ENCODE peak calls at places on chromosomes 5 and 9, in four cellular contexts. F, C, Q and W are unnamed samples. For H3K9me3, the result is how much of the 10 kb centered on the place peaks cover.

GRCh38 chr9:90523953-90524352 is 118.7 kb downstream of the DIRAS2 start:
- DNase-seq in C (no peak), Q (no peak), F (no peak), W (no peak)

GRCh38 chr9:106653111-106653697 is 209.8 kb upstream of the ZNF462 start:
- DNase-seq in C (no peak), F (no peak), Q (no peak), W (peak)

GRCh38 chr5:73448072-73448432 is 525 bp downstream of the FOXD1 start:
- DNase-seq in F (peak), C (no peak), Q (peak), W (no peak)

GRCh38 chr5:6491548-6492290 is 43.1 kb downstream of the UBE2QL1 start:
- DNase-seq in Q (no peak), F (no peak), C (no peak), W (no peak)

GRCh38 chr5:172903790-172904189 is 55.4 kb upstream of the RPL26L1 start:
- DNase-seq in F (peak), Q (peak), C (no peak), W (no peak)

GRCh38 chr5:169249001-169249400 is 51.9 kb downstream of the SLIT3 start:
- DNase-seq in Q (no peak), F (no peak), C (no peak), W (no peak)

GRCh38 chr5:16179511-16179935 is at the start of gene MARCHF11:
- DNase-seq in C (peak), F (no peak), Q (peak), W (no peak)

GRCh38 chr5:180601591-180602480 is 10.5 kb upstream of the SCGB3A1 start:
- DNase-seq in C (no peak), F (peak), Q (no peak), W (peak)

GRCh38 chr5:97764700-97765099 is 581.7 kb upstream of the RIOK2 start:
- DNase-seq in F (no peak), Q (no peak), C (no peak), W (no peak)

GRCh38 chr5:10987291-10987806 is 226.3 kb upstream of the DAP start:
- DNase-seq in C (no peak), F (no peak), Q (peak), W (no peak)

GRCh38 chr9:84669293-84670105 is at the start of gene NTRK2:
- DNase-seq in F (no peak), C (peak), Q (peak), W (peak)

GRCh38 chr5:178332096-178332780 is 99.6 kb upstream of the PHYKPL start:
- DNase-seq in C (no peak), F (no peak), Q (no peak), W (no peak)

GRCh38 chr5:118592678-118593328 is 395.5 kb downstream of the DTWD2 start:
- DNase-seq in Q (no peak), C (no peak), F (no peak), W (no peak)

GRCh38 chr5:43854697-43855292 is 251.8 kb downstream of the NNT start:
- DNase-seq in C (no peak), Q (peak), F (no peak), W (no peak)

GRCh38 chr5:169272731-169273401 is 28.1 kb downstream of the SLIT3 start:
- DNase-seq in C (no peak), Q (no peak), F (no peak), W (no peak)

GRCh38 chr5:126975791-126976190 is 54.6 kb downstream of the MARCHF3 start:
- DNase-seq in F (no peak), C (no peak), Q (peak), W (no peak)

GRCh38 chr9:119272500-119273211 is 96.6 kb downstream of the BRINP1 start:
- DNase-seq in Q (no peak), F (no peak), C (no peak), W (no peak)

GRCh38 chr5:143051244-143052058 is 281.3 kb downstream of the ARHGAP26 start:
- DNase-seq in Q (peak), F (no peak), C (no peak), W (no peak)

GRCh38 chr9:81650836-81651545 is 38.4 kb downstream of the TLE1 start:
- DNase-seq in C (no peak), Q (peak), F (no peak), W (no peak)

GRCh38 chr5:100828071-100828689 is 74.9 kb downstream of the ST8SIA4 start:
- DNase-seq in Q (no peak), C (no peak), F (no peak), W (no peak)

GRCh38 chr5:100824635-100825034 is 78.4 kb downstream of the ST8SIA4 start:
- DNase-seq in F (no peak), Q (no peak), C (no peak), W (no peak)

GRCh38 chr5:100828756-100829342 is 74.2 kb downstream of the ST8SIA4 start:
- DNase-seq in F (no peak), C (no peak), Q (no peak), W (no peak)

GRCh38 chr5:100826133-100826532 is 76.9 kb downstream of the ST8SIA4 start:
- DNase-seq in C (no peak), Q (no peak), F (no peak), W (no peak)

DNA sequence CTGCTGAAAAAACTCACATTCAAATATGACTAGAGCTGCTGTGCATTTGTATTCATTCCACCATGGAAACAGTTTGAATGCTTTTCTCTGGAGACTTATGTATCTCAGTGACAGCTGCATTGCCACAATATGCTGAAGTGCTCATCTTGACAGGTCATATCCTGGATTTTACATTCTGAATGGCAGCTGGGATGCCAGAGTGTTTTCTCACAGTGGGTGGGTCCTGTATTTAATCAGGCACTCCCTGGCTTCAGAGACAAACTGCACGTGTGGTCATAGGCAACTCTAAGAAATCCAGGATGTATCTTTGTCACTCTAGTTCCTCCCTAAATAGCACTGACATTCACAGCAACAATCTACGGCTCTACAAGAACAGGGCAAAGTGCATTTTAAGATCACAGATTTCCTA is 75.6 kb downstream of the ST8SIA4 start:
- DNase-seq in C (no peak), F (no peak), Q (peak), W (no peak)
- H3K27ac ChIP-seq in C (peak), F (peak), Q (no peak), W (no peak)

GRCh38 chr9:24487946-24488345 is 57.8 kb downstream of the IZUMO3 start:
- DNase-seq in Q (no peak), C (no peak), F (no peak), W (no peak)

GRCh38 chr9:24487250-24487861 is 58.3 kb downstream of the IZUMO3 start:
- DNase-seq in C (no peak), F (no peak), Q (no peak), W (no peak)
- H3K9me3 ChIP-seq in C (under half), F (under half), Q (under half), W (under half)

GRCh38 chr9:2338770-2339169 is 282.8 kb upstream of the VLDLR start:
- DNase-seq in F (no peak), C (no peak), Q (no peak), W (no peak)

GRCh38 chr9:2337602-2338001 is 284.0 kb upstream of the VLDLR start:
- DNase-seq in Q (no peak), C (no peak), F (no peak), W (no peak)

GRCh38 chr9:2335260-2335659 is 286.3 kb upstream of the VLDLR start:
- DNase-seq in Q (no peak), C (no peak), F (no peak), W (no peak)

GRCh38 chr9:2337131-2337530 is 284.5 kb upstream of the VLDLR start:
- DNase-seq in F (no peak), Q (no peak), C (no peak), W (no peak)

DNA sequence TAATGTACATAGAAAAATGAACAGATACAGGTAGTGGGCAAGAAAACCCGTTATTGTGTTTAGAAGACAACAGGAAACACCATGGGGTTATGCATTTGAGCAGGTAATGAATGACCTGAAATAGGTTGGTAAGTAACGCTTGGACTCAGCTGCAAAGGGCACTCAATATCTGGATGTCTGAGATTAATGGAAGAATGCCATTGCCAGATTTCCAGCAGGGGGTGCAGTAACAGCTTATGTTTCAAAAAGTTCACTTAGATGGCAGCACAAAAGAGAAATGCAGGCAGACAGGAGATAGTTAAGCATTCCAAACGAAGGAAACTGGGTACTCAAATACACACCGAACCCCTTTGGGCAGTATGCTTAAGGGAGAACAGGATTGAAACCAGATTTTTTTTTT is 285.5 kb upstream of the VLDLR start:
- DNase-seq in Q (peak), F (no peak), C (no peak), W (no peak)
- TF ChIP-seq CTCF in Q (peak), F (no peak), C (peak), W (no peak)

GRCh38 chr9:109421034-109421700 is 76.9 kb downstream of the PTPN3 start:
- DNase-seq in Q (no peak), F (no peak), C (peak), W (no peak)

GRCh38 chr9:109417054-109417453 is 81.1 kb downstream of the PTPN3 start:
- DNase-seq in C (no peak), F (no peak), Q (no peak), W (no peak)

GRCh38 chr9:109418827-109419226 is 79.3 kb downstream of the PTPN3 start:
- DNase-seq in C (no peak), F (no peak), Q (no peak), W (no peak)

GRCh38 chr9:109417585-109418544 is 80.2 kb downstream of the PTPN3 start:
- DNase-seq in Q (no peak), C (no peak), F (no peak), W (no peak)

DNA sequence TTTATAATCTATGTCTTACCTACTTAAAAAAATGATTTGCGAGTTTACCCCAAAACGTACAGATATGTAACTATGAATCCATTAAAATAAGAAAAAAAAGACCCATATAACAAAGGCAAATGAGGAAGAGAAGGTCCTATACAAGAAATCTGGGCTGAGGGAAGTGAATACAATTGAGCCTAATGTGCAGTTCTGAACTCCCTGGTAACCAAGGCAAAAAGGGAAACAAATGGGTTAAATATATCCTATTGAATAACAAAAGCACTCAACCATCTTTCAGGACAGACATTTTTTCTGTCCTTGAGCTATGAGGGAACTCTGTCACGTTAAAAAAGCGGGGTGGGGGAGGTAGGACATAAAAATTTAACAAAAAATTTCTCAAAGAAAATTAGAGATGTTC is 78.6 kb downstream of the PTPN3 start:
- DNase-seq in C (no peak), Q (no peak), F (no peak), W (no peak)
- H3K27ac ChIP-seq in C (peak), Q (no peak), F (no peak), W (no peak)

GRCh38 chr5:141398608-141399007 is 861 bp downstream of the PCDHGB5 start:
- DNase-seq in F (no peak), C (no peak), Q (no peak), W (no peak)

GRCh38 chr5:141402553-141403328 is at the start of gene PCDHGA9:
- DNase-seq in C (no peak), F (no peak), Q (peak), W (peak)

GRCh38 chr5:141403387-141403786 is 809 bp downstream of the PCDHGA9 start:
- DNase-seq in Q (no peak), C (no peak), F (no peak), W (no peak)

GRCh38 chr5:141399555-141400258 is 2.0 kb downstream of the PCDHGB5 start:
- DNase-seq in F (no peak), Q (no peak), C (no peak), W (no peak)
- H3K9me3 ChIP-seq in F (under half), Q (half or more), C (under half), W (half or more)